ENCODE peak calls at places on chromosomes 7 and 10, in four cellular contexts. F, N, P and E are unnamed samples.

GRCh38 chr10:3624367-3624766 is 160.6 kb downstream of the KLF6 start:
- DNase-seq in F (peak), N (no peak), P (no peak), E (no peak)

GRCh38 chr10:117751259-117751658 is 208.7 kb downstream of the EMX2 start:
- DNase-seq in F (no peak), N (no peak), P (no peak), E (no peak)

GRCh38 chr10:87841215-87841614 is 22.1 kb downstream of the KLLN start:
- DNase-seq in F (no peak), N (no peak), P (no peak), E (no peak)

GRCh38 chr10:26269754-26270153 is 53.2 kb downstream of the GAD2 start:
- DNase-seq in F (no peak), N (peak), P (peak), E (peak)

GRCh38 chr10:61836888-61837747 is 64.4 kb upstream of the ARID5B start:
- DNase-seq in F (peak), N (no peak), P (no peak), E (peak)

GRCh38 chr10:69959911-69960310 is 92.7 kb upstream of the MACROH2A2 start:
- DNase-seq in F (no peak), N (no peak), P (no peak), E (no peak)

GRCh38 chr10:125343118-125343752 is 182.9 kb upstream of the CTBP2 start:
- DNase-seq in F (no peak), N (peak), P (peak), E (no peak)

GRCh38 chr10:108684431-108684830 is 1238.9 kb downstream of the XPNPEP1 start:
- DNase-seq in F (no peak), N (no peak), P (no peak), E (no peak)

GRCh38 chr7:38309555-38309954 is 36.1 kb upstream of the TARP start:
- DNase-seq in F (no peak), N (no peak), P (peak), E (no peak)

GRCh38 chr7:16929146-16929762 is 47.5 kb upstream of the AGR3 start:
- DNase-seq in F (no peak), N (no peak), P (peak), E (no peak)

GRCh38 chr7:1922071-1922869 is 252.2 kb downstream of the ELFN1 start:
- DNase-seq in F (no peak), N (no peak), P (no peak), E (no peak)

DNA sequence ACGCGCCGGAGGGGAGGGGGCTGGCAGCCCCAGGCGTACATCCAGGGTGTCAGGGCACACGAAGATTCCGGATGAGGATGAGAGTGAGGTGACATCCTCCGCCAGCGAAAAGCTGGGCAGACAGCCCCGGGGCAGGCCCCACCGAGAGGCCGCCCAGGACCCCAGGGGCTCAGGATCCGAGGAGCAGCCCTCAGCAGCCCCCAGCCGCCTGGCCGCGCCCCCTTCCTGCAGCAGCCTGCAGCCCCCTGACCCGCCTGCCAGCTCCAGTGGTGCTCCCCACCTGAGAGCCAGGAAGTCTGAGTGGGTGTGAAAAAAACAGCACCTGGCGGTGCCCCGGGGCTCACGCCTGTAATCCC is 3.2 kb downstream of the GJD4 start:
- DNase-seq in F (no peak), N (no peak), P (no peak), E (no peak)
- H3K4me3 ChIP-seq in F (no peak), N (no peak), P (no peak), E (peak)

GRCh38 chr10:97849101-97849490 is 547 bp upstream of the GOLGA7B start:
- DNase-seq in F (no peak), N (no peak), P (no peak), E (no peak)
- H3K4me3 ChIP-seq in F (no peak), N (peak), P (peak), E (peak)

GRCh38 chr7:5694221-5694754 is 87.2 kb downstream of the RNF216 start:
- DNase-seq in F (peak), N (no peak), P (peak), E (peak)

GRCh38 chr7:5696346-5697100 is 84.9 kb downstream of the RNF216 start:
- DNase-seq in F (no peak), N (no peak), P (peak), E (no peak)

GRCh38 chr7:5697754-5698487 is 83.5 kb downstream of the RNF216 start:
- DNase-seq in F (no peak), N (no peak), P (peak), E (no peak)

GRCh38 chr7:5695037-5695708 is 86.3 kb downstream of the RNF216 start:
- DNase-seq in F (peak), N (no peak), P (peak), E (no peak)

DNA sequence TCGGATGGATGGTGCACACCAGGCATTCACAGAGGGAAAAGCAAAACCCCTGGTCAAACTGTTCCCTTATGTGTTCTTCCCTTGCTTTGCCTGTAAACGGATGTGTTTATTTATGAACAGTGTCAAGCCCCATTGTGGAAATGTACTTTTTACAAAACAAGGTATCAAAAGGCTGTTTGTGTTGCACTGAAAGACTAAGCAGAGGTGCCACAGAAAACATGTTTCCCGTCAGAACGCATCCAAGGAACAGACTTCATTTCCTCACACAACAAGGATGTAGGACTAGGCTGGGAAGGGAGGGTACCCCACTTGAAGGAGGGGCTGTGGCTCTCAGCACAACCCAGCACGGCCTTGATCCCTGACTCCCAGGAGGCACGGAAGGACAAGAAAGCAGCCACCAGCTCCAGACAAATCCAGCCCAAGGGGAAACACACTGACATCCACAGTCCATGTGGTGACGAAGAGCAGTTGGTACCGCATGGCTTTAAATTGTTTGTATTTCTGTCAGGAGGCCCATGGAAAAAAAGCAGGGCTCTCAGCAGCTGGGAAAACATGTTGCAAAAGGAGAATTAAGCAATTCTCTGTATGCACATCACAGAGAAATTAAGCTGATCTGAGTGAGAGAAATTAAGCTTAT is 85.6 kb downstream of the RNF216 start:
- DNase-seq in F (peak), N (no peak), P (no peak), E (no peak)
- H3K4me3 ChIP-seq in F (peak), N (no peak), P (peak), E (no peak)

DNA sequence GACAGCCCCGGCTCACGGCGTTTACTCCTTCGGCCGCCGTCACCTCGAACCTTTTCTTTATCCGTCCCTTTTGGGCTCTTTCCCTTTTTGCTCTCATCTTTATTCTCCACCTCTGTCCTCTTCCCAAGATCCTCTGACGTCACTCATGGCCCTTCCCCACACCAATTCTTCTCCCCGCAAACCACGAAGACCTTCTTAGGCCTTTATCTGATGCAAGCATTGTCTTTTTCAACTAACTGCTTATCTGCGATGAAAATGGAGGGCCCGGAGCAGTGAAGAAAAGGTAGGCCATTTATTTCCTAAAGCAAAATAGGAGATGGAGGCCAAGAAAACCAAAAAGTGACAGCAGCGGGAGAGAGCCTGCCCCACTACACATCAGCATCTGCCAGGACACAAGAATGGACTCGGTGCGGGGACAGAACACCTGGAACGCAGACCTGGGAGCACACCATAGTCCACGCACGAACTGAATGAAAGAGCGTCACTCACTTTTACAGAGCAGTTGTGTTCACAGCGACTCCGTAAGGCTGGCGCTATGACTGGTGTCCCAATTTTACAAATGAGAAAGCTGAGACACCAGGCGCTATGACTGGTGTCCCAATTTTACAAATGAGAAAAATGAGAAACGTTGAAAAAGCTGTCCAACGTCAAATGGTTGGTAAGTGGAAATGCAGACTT is 45.3 kb downstream of the ZNF777 start:
- DNase-seq in F (no peak), N (no peak), P (no peak), E (no peak)
- H3K4me3 ChIP-seq in F (peak), N (peak), P (no peak), E (peak)

GRCh38 chr10:121594076-121594475 is 4.2 kb downstream of the FGFR2 start:
- DNase-seq in F (no peak), N (peak), P (no peak), E (no peak)
- H3K4me3 ChIP-seq in F (no peak), N (no peak), P (no peak), E (no peak)

DNA sequence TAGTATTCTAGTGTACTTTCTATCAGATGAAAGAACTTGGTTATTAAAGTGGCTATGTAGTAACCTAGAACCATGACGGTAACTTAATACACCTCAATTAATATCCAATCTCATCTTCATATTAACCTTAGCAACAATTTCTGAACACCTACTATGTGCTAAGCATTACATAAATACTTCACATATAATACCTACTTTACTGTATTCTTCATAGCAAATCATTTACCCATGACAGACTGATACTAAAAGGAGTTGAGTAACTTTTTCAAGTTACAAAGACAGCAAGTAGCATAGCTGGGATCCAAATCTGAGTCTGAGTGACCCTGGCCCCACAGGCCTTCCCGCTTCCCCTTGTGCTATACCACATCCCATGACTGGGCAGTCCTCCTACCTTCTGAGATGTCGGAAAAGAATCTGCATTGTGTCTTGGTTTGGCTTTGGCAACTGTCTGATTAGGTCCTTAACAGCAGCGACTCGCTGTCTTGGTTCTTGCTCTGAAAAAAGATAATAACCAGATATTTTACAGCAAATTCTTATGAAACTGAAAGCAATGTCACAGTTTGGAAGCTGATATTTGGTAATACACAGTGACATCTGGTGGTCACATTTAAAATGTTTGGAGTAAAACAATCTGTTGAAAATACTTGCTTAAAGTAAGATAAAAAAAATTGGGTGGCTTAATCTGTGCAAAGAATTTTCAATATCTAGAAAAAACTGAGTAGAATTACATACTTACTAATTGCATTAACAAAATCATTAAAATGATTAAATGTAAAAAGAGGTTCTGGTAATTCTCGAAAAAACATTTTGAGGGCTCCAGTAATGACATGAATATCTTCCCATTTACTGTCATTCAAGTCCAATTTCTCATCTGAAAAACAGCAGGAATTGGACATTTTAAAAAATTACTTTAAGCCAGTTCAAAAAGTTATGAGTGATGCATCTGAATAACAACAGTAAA is 120.1 kb downstream of the ARHGAP12 start:
- DNase-seq in F (peak), N (peak), P (peak), E (peak)
- H3K4me3 ChIP-seq in F (peak), N (no peak), P (peak), E (no peak)